ENCODE peak calls at places on chromosomes 1 and 21, in six cellular contexts. O is cardiac fibroblast; Y is CD8-positive, alpha-beta T cell; Q is mesothelial cell of epicardium; H is kidney glomerular epithelial cell; T is stimulated activated CD4-positive, alpha-beta T cell treated with anti-CD3 and anti-CD28 coated beads, Interleukin-1b, Interleukin-23, amount 100 ng/mL, for 48 hours. K is an unnamed sample.

GRCh38 chr1:20216574-20216973 is 30.3 kb upstream of the PLA2G2C start:
- DNase-seq in H (peak; percentile 10), Q (no peak), O (peak; percentile 39), Y (no peak), T (no peak), K (no peak)

GRCh38 chr1:33275706-33276572 is 19.6 kb downstream of the ZNF362 start:
- DNase-seq in H (no peak), Y (no peak), T (no peak), O (no peak), Q (no peak), K (no peak)

GRCh38 chr1:84374991-84375838 is 23.1 kb upstream of the DNASE2B start:
- DNase-seq in O (peak; percentile 25), Q (no peak), H (no peak), Y (no peak), T (no peak), K (no peak)

GRCh38 chr1:241266121-241266520 is 90.9 kb downstream of the RGS7 start:
- DNase-seq in Q (no peak), Y (no peak), T (no peak), H (no peak), O (peak; percentile 42), K (no peak)

GRCh38 chr1:231969078-231969477 is 342.5 kb downstream of the DISC1 start:
- DNase-seq in Q (no peak), T (no peak), Y (no peak), H (no peak), O (no peak), K (no peak)

GRCh38 chr21:44370027-44370735 is 16.8 kb downstream of the TRPM2 start:
- DNase-seq in H (peak; percentile 0), O (peak; percentile 49), T (no peak), Y (no peak), Q (no peak), K (no peak)

GRCh38 chr1:36151845-36152203 is 2.5 kb upstream of the TRAPPC3 start:
- DNase-seq in T (no peak), H (no peak), Y (peak; percentile 75), O (peak; percentile 36), Q (no peak), K (peak; percentile 76)

GRCh38 chr1:119298687-119299086 is 69.9 kb upstream of the HAO2 start:
- DNase-seq in O (peak; percentile 66), H (peak; percentile 30), T (no peak), Q (no peak), Y (no peak), K (no peak)

GRCh38 chr1:46341222-46342083 is 846 bp downstream of the NSUN4 start:
- DNase-seq in Y (no peak), O (no peak), H (no peak), Q (no peak), T (no peak), K (no peak)

GRCh38 chr1:927234-927633 is 3.5 kb downstream of the SAMD11 start:
- DNase-seq in T (no peak), H (no peak), Y (no peak), O (no peak), Q (no peak), K (no peak)

GRCh38 chr1:53625049-53625448 is 113.9 kb downstream of the GLIS1 start:
- DNase-seq in H (no peak), Q (peak; percentile 25), Y (no peak), T (no peak), O (peak; percentile 97), K (no peak)

GRCh38 chr1:211237579-211237978 is 21.6 kb upstream of the RCOR3 start:
- DNase-seq in O (no peak), Y (no peak), Q (no peak), H (no peak), T (no peak), K (no peak)

GRCh38 chr1:32063261-32063681 is 9.5 kb upstream of the TMEM39B start:
- DNase-seq in Y (no peak), H (peak; percentile 73), T (no peak), O (peak; percentile 78), Q (no peak), K (no peak)

GRCh38 chr1:245771521-245772281 is 616.9 kb downstream of the KIF26B start:
- DNase-seq in Y (no peak), H (no peak), Q (no peak), T (no peak), O (peak; percentile 91), K (no peak)

GRCh38 chr1:17014671-17015567 is 3.2 kb upstream of the ATP13A2 start:
- DNase-seq in O (no peak), Q (no peak), Y (no peak), T (no peak), H (no peak), K (no peak)

K was measured in natural killer cell treated with Interleukin-12 subunit alpha and Interleukin-12 subunit beta and Interleukin-15 and Interleukin-18, amount 100 ng/mL, for 72 hours.